ENCODE peak calls at places on chromosomes 7 and 10, in five cellular contexts. I is HCT116, Q is suprapubic skin, P is breast epithelium, B is HepG2. T is an unnamed sample.

GRCh38 chr10:117684211-117684610 is 141.7 kb downstream of the EMX2 start:
- DNase-seq in I (no peak), Q (no peak), P (no peak), B (no peak), T (no peak)

GRCh38 chr7:154871483-154871882 is 131.4 kb downstream of the PAXIP1 start:
- DNase-seq in I (no peak), Q (no peak), P (no peak), B (no peak), T (no peak)

GRCh38 chr7:39650676-39651075 is 27.3 kb downstream of the RALA start:
- DNase-seq in I (no peak), Q (no peak), P (no peak), B (no peak), T (no peak)

GRCh38 chr7:105682331-105683070 is 101.2 kb upstream of the EFCAB10 start:
- DNase-seq in I (no peak), Q (no peak), P (no peak), B (no peak), T (no peak)

GRCh38 chr10:21599582-21599981 is 65.5 kb downstream of the MLLT10 start:
- DNase-seq in I (no peak), Q (no peak), P (no peak), B (no peak), T (no peak)

GRCh38 chr10:33216661-33217427 is 117.6 kb downstream of the NRP1 start:
- DNase-seq in I (no peak), Q (no peak), P (no peak), B (peak; percentile 17), T (no peak)

GRCh38 chr10:103605359-103606156 is 112.1 kb downstream of the NEURL1 start:
- DNase-seq in I (peak; percentile 28), Q (no peak), P (no peak), B (peak; percentile 33), T (peak; percentile 53)

GRCh38 chr7:157158400-157158799 is 19.7 kb downstream of the UBE3C start:
- DNase-seq in I (no peak), Q (no peak), P (no peak), B (no peak), T (no peak)

GRCh38 chr7:10128748-10129147 is 844.9 kb upstream of the PHF14 start:
- DNase-seq in I (no peak), Q (no peak), P (no peak), B (no peak), T (no peak)

GRCh38 chr7:4739528-4739992 is 35.9 kb upstream of the AP5Z1 start:
- DNase-seq in I (no peak), Q (no peak), P (no peak), B (peak; percentile 84), T (peak; percentile 38)

GRCh38 chr7:71457021-71457420 is 325.1 kb downstream of the GALNT17 start:
- DNase-seq in I (no peak), Q (no peak), P (no peak), B (no peak), T (no peak)
- TF ChIP-seq POLR2AphosphoS5 in I (no peak), Q (no peak), P (no peak), B (no peak), T (no peak)

DNA sequence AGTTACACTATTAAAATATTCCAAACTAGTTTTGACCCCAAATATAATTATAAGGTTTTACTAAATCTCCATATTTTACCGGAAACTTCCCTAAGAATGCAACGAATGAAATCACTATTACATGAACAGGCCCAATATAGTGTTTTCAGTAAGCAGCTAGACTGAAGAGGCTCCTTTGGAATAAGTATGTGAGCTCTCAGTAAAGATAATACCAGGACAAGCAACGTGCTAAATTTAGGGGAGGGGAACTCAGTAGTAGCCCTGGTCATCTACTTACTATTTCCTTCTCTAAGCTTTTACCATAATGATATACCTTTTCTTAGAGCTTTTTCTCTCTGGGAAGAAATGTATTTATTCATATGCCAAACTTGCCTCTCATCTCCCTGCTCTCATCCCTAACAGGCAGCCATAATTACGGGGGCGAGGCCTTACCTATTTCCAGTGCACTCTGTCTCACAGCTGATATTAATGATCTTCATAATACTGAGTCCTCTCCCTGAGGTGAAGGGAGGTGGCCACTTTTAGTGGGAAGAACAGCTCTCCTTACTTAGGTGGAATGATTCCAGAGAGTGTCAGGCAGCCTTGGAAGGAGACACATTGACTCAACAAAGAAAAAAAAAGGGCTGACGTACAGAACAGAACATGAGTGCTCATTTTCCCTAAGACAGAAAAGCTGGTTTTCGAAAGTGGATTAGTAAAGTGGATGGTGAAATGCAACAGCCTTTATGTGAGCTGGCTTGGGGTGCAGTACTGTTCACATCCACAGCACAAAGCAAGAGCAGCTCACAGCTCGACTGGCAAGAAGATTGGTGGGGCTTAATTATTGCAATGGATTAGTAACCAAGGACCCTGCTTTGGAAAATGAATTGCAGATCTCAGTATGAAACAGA is 165.4 kb downstream of the GLI3 start:
- DNase-seq in I (no peak), Q (no peak), P (no peak), B (no peak), T (no peak)
- H3K27me3 ChIP-seq in I (no peaks in the 10 kb centered on the region), Q (no peaks in the 10 kb centered on the region), P (no peaks in the 10 kb centered on the region), B (peaks cover 4% of the 10 kb centered on the region), T (no peaks in the 10 kb centered on the region)

DNA sequence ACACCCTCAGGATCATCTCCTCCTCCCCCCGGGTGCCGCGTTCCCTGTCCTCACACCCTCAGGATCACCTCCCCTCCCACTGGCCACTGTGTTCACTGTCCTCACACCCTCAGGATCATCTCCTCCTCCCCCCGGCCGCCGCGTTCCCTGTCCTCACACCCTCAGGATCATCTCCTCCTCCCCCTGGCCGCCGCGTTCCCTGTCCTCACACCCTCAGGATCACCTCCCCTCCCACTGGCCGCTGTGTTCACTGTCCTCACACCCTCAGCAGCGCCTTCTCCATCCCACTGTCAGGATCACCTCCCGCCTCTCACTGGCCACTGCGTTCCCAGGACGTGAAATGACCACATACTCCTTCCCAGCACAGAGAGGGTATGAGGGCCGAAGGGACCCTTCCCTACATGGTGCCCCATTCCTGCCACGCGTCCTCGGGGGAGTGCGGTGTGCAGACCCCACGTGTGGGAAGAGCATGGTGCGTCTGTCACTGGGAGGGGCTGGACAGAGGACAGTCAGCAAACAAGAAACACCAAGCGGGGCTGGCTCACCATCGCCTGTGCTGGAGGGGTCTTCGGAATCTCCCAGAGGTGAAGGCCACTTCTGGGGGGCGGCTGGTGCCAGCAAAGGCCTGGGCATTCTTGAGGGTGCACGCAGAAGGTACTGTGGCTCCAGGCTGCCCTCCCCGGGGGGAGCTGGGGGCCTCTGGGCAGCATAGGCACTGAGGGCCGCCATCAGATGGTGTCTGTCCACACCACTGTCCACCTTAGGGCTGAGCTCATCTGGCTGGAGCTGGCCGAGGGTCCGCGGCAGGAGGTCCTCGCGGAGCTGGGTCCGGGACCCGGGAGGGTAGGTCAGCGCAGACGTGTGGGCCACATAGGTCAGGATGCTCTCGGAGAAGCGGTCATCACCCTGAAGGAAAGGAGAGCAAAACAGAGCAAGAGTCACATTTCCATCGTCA is 421.0 kb downstream of the PTPRN2 start:
- DNase-seq in I (no peak), Q (no peak), P (no peak), B (no peak), T (no peak)
- TF ChIP-seq POLR2A in I (no peak), Q (no peak), P (no peak), B (no peak), T (no peak)

DNA sequence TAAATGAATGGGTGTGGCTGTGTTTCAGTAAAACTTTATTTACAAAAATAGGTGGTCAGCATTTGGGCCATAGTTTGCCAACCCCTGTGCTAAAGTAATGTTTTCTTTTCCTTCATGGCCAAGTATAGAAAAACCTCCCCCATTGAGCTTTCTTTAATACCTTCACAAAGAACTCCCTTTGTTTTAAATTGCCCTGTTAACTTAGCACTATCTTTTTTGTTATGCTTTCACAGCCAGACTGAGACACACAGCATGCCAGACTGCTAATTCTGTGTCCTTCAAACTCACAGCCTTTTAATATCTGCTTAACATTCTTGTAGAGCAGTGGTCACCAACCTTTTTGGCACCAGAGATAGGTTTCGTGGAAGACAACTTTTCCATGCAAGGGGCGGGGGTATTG is 78.0 kb downstream of the GFRA1 start:
- DNase-seq in I (no peak), Q (no peak), P (no peak), B (no peak), T (no peak)
- TF ChIP-seq POLR2AphosphoS5 in I (no peak), Q (no peak), P (no peak), B (no peak), T (no peak)

GRCh38 chr10:25180801-25181200 is 6.0 kb downstream of the GPR158 start:
- DNase-seq in I (no peak), Q (no peak), P (no peak), B (no peak), T (no peak)
- H3K27me3 ChIP-seq in I (peaks cover 22% of the 10 kb centered on the region), Q (peaks cover 35% of the 10 kb centered on the region), P (peaks cover 29% of the 10 kb centered on the region), B (no peaks in the 10 kb centered on the region), T (peaks cover 31% of the 10 kb centered on the region)

T was measured in stomach.